ENCODE peak calls at places on chromosome 17, in nine cellular contexts. G is adrenal gland, K is colonic mucosa, Z is sigmoid colon, Y is Caco-2, Q is Peyer's patch, E is IMR-90, T is suprapubic skin, P is heart right ventricle. V is an unnamed sample. For H3K4me1, the result is how much of the 10 kb centered on the place peaks cover.

GRCh38 chr17:79325707-79326106 is 251.1 kb downstream of the ENGASE start:
- DNase-seq in Y (no peak), E (no peak), P (no peak), K (no peak), Z (no peak), Q (no peak), T (no peak), G (no peak), V (peak)

GRCh38 chr17:47225911-47226688 is 17.0 kb downstream of the MYL4 start:
- DNase-seq in T (no peak), Q (no peak), P (no peak), K (no peak), Z (no peak), E (peak), G (no peak), Y (no peak), V (no peak)

GRCh38 chr17:67879662-67880061 is 54.4 kb downstream of the BPTF start:
- DNase-seq in Z (no peak), G (no peak), Q (no peak), E (no peak), Y (no peak), T (no peak), K (no peak), P (no peak), V (no peak)

GRCh38 chr17:31853911-31854470 is 5.1 kb downstream of the COPRS start:
- DNase-seq in E (no peak), T (no peak), Q (no peak), Y (no peak), P (no peak), Z (no peak), G (no peak), K (no peak), V (no peak)

GRCh38 chr17:40553694-40554534 is 11.4 kb downstream of the CCR7 start:
- DNase-seq in Y (peak), G (peak), Q (peak), P (peak), T (peak), K (peak), Z (peak), E (peak), V (peak)

GRCh38 chr17:69716571-69716970 is 302.1 kb downstream of the MAP2K6 start:
- DNase-seq in Z (no peak), P (no peak), K (no peak), Q (no peak), T (no peak), G (no peak), Y (no peak), E (no peak), V (no peak)

GRCh38 chr17:9432867-9433495 is 142.6 kb downstream of the STX8 start:
- DNase-seq in P (no peak), G (no peak), Y (no peak), E (peak), T (no peak), K (no peak), Q (no peak), Z (no peak), V (no peak)

GRCh38 chr17:62187681-62188080 is 122.6 kb upstream of the MED13 start:
- DNase-seq in E (peak), Q (no peak), Y (no peak), T (no peak), K (no peak), G (no peak), Z (no peak), P (no peak), V (no peak)

GRCh38 chr17:50174444-50174843 is 8.6 kb downstream of the SGCA start:
- DNase-seq in Q (no peak), T (no peak), P (no peak), Z (no peak), E (no peak), Y (no peak), K (no peak), G (no peak), V (no peak)

GRCh38 chr17:50177983-50178834 is 12.4 kb downstream of the SGCA start:
- DNase-seq in T (no peak), Z (peak), K (peak), Y (peak), G (peak), P (peak), Q (peak), E (peak), V (peak)

GRCh38 chr17:50175035-50175788 is 9.4 kb downstream of the SGCA start:
- DNase-seq in E (peak), K (no peak), P (no peak), Q (no peak), Z (no peak), G (no peak), Y (no peak), T (no peak), V (no peak)

GRCh38 chr17:50177476-50177875 is 11.7 kb downstream of the SGCA start:
- DNase-seq in Z (no peak), Y (no peak), G (no peak), T (no peak), E (no peak), Q (no peak), K (no peak), P (no peak), V (no peak)

DNA sequence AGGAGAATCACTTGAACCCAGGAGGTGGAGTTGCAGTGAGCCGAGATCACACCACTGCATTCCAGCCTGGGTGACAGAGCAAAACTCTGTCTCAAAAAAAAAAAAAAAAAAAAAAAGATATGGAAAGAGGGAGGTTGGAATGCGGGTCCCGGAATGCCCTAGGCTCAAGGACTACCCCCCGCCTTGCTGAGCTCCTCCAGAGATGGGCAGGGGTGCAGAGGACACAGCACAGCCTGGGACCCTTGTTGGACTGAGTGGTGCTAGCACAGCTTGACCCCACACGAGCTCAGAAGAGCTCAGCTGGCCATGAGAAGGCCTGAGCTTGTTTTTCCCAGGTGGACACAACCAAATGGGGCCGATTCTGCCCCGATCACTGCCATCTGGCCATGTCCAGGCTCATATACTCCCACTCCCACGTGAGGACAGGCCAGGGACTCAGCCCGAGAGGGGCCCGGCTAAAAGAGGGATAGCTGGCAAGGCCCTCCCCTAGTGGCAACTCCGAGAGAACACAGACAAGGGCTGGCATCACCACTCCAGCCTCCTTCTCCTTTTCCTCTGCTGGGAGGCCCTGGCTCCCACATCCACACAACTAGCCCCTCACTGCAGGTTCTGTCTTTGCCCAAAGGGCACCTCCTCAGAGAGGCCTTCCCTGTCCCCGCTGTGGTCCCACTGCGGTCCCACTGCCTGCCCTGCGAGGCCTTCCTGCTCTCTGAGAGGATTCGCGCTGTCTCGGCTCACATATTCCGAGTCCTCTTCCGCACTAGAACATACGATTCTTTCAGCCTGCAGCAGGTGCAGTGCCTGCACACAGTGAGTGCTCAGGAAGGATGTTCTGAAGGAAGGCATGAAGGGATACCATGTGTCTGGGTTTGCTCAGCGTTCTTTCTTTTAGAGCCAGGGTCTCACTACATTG is 11.0 kb downstream of the SGCA start:
- DNase-seq in G (no peak), T (no peak), Q (no peak), E (no peak), K (no peak), P (peak), Z (no peak), Y (no peak), V (no peak)
- TF ChIP-seq CTCF in G (no peak), T (no peak), Q (no peak), E (peak), K (no peak), P (no peak), Z (no peak), Y (no peak), V (no peak)

DNA sequence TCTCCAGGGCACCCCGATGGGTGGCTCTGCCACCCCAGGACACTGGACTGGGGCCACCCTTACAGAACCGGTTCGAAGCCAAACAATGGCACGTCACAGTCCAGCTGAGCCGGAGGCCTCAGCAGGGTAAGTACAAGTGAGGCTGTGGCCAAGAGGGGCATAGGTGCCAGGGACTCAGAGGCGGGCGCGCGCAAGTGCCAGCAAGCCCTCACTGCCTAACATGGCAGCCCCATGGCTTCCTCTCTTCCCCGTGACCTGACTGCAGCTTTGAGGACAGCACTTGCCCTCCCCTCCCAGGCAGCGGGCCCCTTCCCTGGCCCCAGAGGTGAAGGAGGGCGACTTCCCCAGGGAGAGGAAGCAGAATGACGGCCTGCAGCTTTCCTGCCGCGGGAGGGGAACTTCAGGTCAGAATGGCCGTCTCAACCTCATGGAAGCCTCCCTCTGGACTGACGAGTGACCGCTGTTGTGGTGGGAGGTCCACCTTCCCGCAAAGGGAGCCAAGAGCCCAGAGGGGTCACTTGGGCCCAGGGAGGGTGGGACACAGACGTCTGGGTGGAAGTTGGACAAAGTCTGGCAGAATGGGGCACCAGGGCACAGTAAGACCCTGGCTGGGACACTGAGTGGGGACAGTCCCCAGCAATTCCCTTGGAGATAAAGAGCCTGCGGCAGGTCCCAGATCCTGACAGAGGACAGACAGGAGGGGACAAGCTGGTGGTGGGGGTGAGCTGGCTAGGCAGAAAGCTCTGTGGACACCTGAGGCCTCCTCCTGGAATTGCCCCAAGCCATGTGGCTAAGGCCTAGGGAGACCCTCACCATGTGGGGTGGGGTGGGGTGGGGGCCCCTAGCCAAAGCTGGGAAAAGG is 52.1 kb upstream of the TOB1 start:
- DNase-seq in Q (no peak), T (no peak), K (no peak), Y (no peak), Z (no peak), P (no peak), E (no peak), G (no peak), V (no peak)
- H3K4me1 ChIP-seq in Q (half or more), T (half or more), K (under half), Y (half or more), Z (under half), P (under half), E (under half), G (under half), V (under half)

DNA sequence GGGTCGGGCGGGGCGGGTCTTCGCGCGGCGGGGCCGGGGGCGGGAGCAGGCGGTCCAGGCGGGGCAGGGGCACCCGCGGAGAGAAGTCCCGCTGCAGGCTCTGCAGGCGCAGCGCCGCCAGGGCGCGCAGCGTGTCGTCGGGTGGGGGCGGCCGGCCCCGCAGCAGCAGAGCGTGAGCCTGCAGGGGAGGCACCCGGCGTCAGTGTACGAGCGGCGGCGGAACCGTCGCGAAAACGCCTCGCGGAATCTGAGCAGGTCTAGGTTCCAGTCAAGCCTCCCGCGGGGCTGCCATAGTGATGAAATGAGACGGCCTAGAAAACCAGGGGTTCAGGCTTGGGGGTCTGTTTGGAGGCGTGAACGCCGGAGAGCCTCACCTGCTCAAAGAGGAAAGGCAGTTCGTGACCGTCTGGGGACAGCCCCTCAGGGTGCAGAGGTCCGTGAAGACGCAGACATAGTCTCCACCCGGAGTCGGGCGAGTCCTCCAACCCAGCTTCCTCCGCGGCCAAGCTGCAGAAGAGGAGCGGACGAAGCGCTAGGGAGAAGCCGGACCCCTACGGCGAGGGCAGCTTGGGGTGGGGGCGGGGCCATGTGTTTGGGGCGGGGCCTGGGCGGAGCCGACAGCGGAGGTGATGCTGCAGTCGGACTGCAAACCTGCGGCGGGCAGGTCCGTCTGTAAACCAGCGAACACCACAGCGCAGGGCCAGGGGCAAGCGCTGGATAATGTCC is 6.4 kb downstream of the PLEKHH3 start:
- DNase-seq in E (no peak), K (no peak), G (peak), P (no peak), T (no peak), Q (no peak), Z (no peak), Y (no peak), V (no peak)
- TF ChIP-seq CTCF in E (no peak), K (no peak), G (no peak), P (no peak), T (no peak), Q (no peak), Z (no peak), Y (no peak), V (no peak)

GRCh38 chr17:74475189-74475588 is 8.8 kb downstream of the CD300A start:
- DNase-seq in P (no peak), T (no peak), Q (no peak), K (no peak), E (no peak), Z (no peak), G (no peak), Y (no peak), V (no peak)

GRCh38 chr17:74480290-74480689 is 13.9 kb downstream of the CD300A start:
- DNase-seq in Z (no peak), P (no peak), G (no peak), K (no peak), T (no peak), Y (no peak), E (no peak), Q (no peak), V (no peak)

GRCh38 chr17:74478369-74479100 is 12.1 kb downstream of the CD300A start:
- DNase-seq in G (no peak), P (no peak), Q (no peak), E (no peak), Y (no peak), T (no peak), K (no peak), Z (no peak), V (no peak)

GRCh38 chr17:74474043-74474792 is 7.8 kb downstream of the CD300A start:
- DNase-seq in Q (no peak), Z (no peak), E (no peak), Y (no peak), K (no peak), G (no peak), T (no peak), P (no peak), V (no peak)

DNA sequence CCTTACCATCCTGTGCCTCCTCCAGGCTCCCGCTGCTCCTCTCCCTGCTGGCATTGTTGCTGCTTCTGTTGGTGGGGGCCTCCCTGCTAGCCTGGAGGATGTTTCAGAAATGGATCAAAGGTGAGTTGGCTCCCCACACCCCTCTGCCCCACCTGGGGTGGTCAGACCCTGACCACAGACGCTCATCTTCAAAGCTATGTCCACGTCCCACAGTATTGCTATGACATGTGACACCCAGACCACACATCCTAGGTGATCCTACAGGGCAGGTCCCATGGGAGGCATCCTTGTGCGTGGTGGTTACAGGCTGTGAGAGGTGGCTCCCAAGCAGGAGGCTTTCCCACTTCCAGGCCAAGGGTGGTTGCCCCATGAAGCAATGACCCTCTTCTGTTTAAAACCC is 11.0 kb downstream of the CD300A start:
- DNase-seq in E (no peak), K (no peak), G (no peak), Q (no peak), T (no peak), P (no peak), Y (no peak), Z (no peak), V (no peak)
- H3K4me1 ChIP-seq in E (under half), K (under half), G (under half), Q (under half), T (under half), P (under half), Y (under half), Z (under half), V (under half)

GRCh38 chr17:45666046-45666600 is 118.0 kb upstream of the CRHR1 start:
- DNase-seq in Z (no peak), T (no peak), Q (no peak), P (no peak), Y (no peak), K (no peak), E (no peak), G (no peak), V (no peak)

GRCh38 chr17:45666641-45667040 is 117.5 kb upstream of the CRHR1 start:
- DNase-seq in T (no peak), Z (no peak), K (no peak), G (no peak), P (no peak), Y (no peak), Q (no peak), E (no peak), V (no peak)

GRCh38 chr17:45667591-45668171 is 116.4 kb upstream of the CRHR1 start:
- DNase-seq in Q (no peak), Z (no peak), K (no peak), P (no peak), Y (no peak), T (no peak), G (no peak), E (no peak), V (no peak)

GRCh38 chr17:45672301-45672700 is 111.8 kb upstream of the CRHR1 start:
- DNase-seq in Z (no peak), Q (no peak), G (no peak), K (no peak), Y (no peak), P (no peak), T (no peak), E (no peak), V (no peak)

DNA sequence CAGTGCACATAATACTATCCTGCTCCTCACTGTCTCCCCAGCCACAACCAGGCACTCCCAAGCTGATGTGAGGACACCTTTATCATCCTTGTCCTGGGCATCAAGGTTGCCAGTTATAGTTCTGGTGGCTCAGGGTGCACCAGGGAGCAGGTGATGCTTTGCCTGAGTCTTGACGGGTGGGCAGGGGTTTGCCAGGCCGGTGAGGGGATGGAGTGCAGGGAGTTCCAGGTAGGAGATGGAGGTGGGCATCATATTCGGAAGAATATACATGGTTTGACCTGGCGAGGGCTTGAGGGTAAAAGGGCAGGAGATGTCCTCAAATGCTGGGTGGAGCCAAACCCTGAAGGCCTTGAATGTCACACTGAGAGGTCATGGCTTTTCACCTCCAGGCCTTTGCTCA is 115.8 kb upstream of the CRHR1 start:
- DNase-seq in Z (no peak), G (no peak), Q (no peak), P (no peak), K (no peak), E (no peak), T (no peak), Y (no peak), V (no peak)
- TF ChIP-seq CTCF in Z (no peak), G (no peak), Q (no peak), P (no peak), K (no peak), E (no peak), T (no peak), Y (no peak), V (no peak)

GRCh38 chr17:77163521-77164280 is 22.9 kb downstream of the SEC14L1 start:
- DNase-seq in T (no peak), P (no peak), E (no peak), Z (no peak), Y (no peak), K (no peak), G (no peak), Q (no peak), V (no peak)
- H3K4me1 ChIP-seq in T (under half), P (half or more), E (under half), Z (under half), Y (under half), K (under half), G (half or more), Q (under half), V (under half)

DNA sequence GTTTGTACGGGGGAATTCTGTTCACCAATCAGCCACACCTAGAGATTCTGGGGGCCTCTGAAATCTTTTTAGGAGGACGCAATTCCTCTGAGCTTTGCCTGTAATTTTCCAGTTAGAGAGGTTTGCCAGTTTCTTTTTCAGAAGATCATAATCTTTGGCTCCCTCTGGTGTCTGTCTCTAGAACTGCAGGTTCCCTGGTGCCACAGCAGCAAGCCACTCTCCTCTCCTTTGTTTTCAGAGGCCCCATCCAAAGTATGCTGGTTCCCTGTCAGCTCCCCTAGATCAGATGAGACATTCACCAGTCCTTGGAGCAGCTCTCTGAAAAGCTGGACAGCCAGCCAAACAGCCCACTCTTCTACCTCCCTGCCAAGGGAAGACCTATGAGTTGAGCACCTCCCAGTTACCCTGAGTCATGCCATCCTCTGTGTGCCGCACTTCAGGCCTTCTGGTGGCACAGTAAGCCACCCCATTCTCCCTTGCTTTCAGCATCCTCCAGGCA is 36.1 kb downstream of the RNF112 start:
- DNase-seq in Q (no peak), Z (peak), Y (peak), K (peak), P (no peak), T (peak), E (peak), G (peak), V (no peak)
- TF ChIP-seq CTCF in Q (peak), Z (peak), Y (peak), K (peak), P (peak), T (peak), E (peak), G (peak), V (peak)

V was measured in RWPE2.